ENCODE peak calls at places on chromosomes 4 and X, in six cellular contexts. One of them, this sample, is unnamed.

GRCh38 chr4:81032174-81032551 is 1.7 kb downstream of the BMP3 start:
- DNase-seq in GM13976: no peak
- DNase-seq in HCEC 1CT: no peak
- DNase-seq in AG20443: no peak
- DNase-seq in fibroblast of mammary gland: no peak
- DNase-seq in activated T-helper 1 cell treated with anti-CD3 and anti-CD28 coated beads, Interleukin-2, amount 50 U/mL, for 16 hours: no peak
- DNase-seq in this sample: no peak

GRCh38 chr4:187172340-187172761 is 448.7 kb upstream of the FAT1 start:
- DNase-seq in AG20443: peak; percentile 80
- DNase-seq in activated T-helper 1 cell treated with anti-CD3 and anti-CD28 coated beads, Interleukin-2, amount 50 U/mL, for 16 hours: no peak
- DNase-seq in GM13976: no peak
- DNase-seq in HCEC 1CT: no peak
- DNase-seq in fibroblast of mammary gland: peak; percentile 78
- DNase-seq in this sample: no peak

GRCh38 chr4:140579278-140579677 is 10.5 kb upstream of the UCP1 start:
- DNase-seq in fibroblast of mammary gland: no peak
- DNase-seq in GM13976: no peak
- DNase-seq in AG20443: no peak
- DNase-seq in activated T-helper 1 cell treated with anti-CD3 and anti-CD28 coated beads, Interleukin-2, amount 50 U/mL, for 16 hours: no peak
- DNase-seq in HCEC 1CT: no peak
- DNase-seq in this sample: no peak

GRCh38 chrX:20267924-20268701 is 1.4 kb upstream of the RPS6KA3 start:
- DNase-seq in GM13976: peak; percentile 47
- DNase-seq in HCEC 1CT: no peak
- DNase-seq in activated T-helper 1 cell treated with anti-CD3 and anti-CD28 coated beads, Interleukin-2, amount 50 U/mL, for 16 hours: peak; percentile 2
- DNase-seq in AG20443: peak; percentile 18
- DNase-seq in fibroblast of mammary gland: no peak
- DNase-seq in this sample: no peak

GRCh38 chr4:89800012-89800516 is 36.9 kb downstream of the SNCA start:
- DNase-seq in activated T-helper 1 cell treated with anti-CD3 and anti-CD28 coated beads, Interleukin-2, amount 50 U/mL, for 16 hours: no peak
- DNase-seq in HCEC 1CT: peak; percentile 27
- DNase-seq in GM13976: no peak
- DNase-seq in fibroblast of mammary gland: no peak
- DNase-seq in AG20443: no peak
- DNase-seq in this sample: no peak

GRCh38 chr4:143085224-143085623 is 99.5 kb upstream of the USP38 start:
- DNase-seq in fibroblast of mammary gland: no peak
- DNase-seq in GM13976: no peak
- DNase-seq in AG20443: no peak
- DNase-seq in activated T-helper 1 cell treated with anti-CD3 and anti-CD28 coated beads, Interleukin-2, amount 50 U/mL, for 16 hours: no peak
- DNase-seq in HCEC 1CT: no peak
- DNase-seq in this sample: no peak

GRCh38 chr4:17786567-17786966 is 5.1 kb upstream of the FAM184B start:
- DNase-seq in fibroblast of mammary gland: peak; percentile 19
- DNase-seq in HCEC 1CT: no peak
- DNase-seq in GM13976: no peak
- DNase-seq in AG20443: no peak
- DNase-seq in activated T-helper 1 cell treated with anti-CD3 and anti-CD28 coated beads, Interleukin-2, amount 50 U/mL, for 16 hours: no peak
- DNase-seq in this sample: no peak

GRCh38 chrX:115233497-115234219 is at the start of gene LRCH2:
- DNase-seq in HCEC 1CT: no peak
- DNase-seq in GM13976: peak; percentile 15
- DNase-seq in AG20443: peak; percentile 62
- DNase-seq in fibroblast of mammary gland: peak; percentile 37
- DNase-seq in activated T-helper 1 cell treated with anti-CD3 and anti-CD28 coated beads, Interleukin-2, amount 50 U/mL, for 16 hours: no peak
- DNase-seq in this sample: no peak